ENCODE peak calls at places on chromosomes 12 and 14, in nine cellular contexts. L is breast epithelium; D is pancreas; M is HL-60; G is HCT116; U is cardiac muscle cell; C is foreskin fibroblast; E is CD4-positive, CD25-positive, alpha-beta regulatory T cell; R is H7. I is an unnamed sample.

GRCh38 chr12:124661382-124661781 is 94.0 kb upstream of the NCOR2 start:
- DNase-seq in R (peak), C (peak), L (no peak), M (no peak), U (no peak), G (no peak), E (no peak), D (no peak), I (no peak)

GRCh38 chr12:14970467-14970866 is 2.4 kb upstream of the PDE6H start:
- DNase-seq in U (no peak), L (no peak), G (no peak), M (no peak), D (no peak), E (no peak), C (peak), R (no peak), I (no peak)

GRCh38 chr12:99043319-99043914 is 398.3 kb downstream of the APAF1 start:
- DNase-seq in E (peak), C (peak), U (peak), R (peak), D (peak), M (peak), G (peak), L (no peak), I (peak)

GRCh38 chr12:42810006-42810405 is 220.5 kb upstream of the PRICKLE1 start:
- DNase-seq in L (no peak), G (no peak), E (no peak), U (no peak), R (no peak), C (no peak), M (no peak), D (no peak), I (no peak)

GRCh38 chr12:38291160-38291559 is 25.4 kb upstream of the ALG10B start:
- DNase-seq in D (no peak), E (no peak), G (no peak), R (no peak), M (no peak), U (no peak), L (no peak), C (no peak), I (no peak)

GRCh38 chr12:131598717-131599116 is 112.2 kb upstream of the SFSWAP start:
- DNase-seq in U (no peak), C (no peak), D (no peak), G (no peak), M (no peak), L (no peak), R (peak), E (no peak), I (no peak)

GRCh38 chr12:104692335-104693218 is 235.8 kb downstream of the CHST11 start:
- DNase-seq in G (no peak), M (no peak), E (no peak), U (no peak), D (no peak), R (no peak), C (no peak), L (no peak), I (no peak)

GRCh38 chr12:106080111-106080732 is 58.5 kb downstream of the NUAK1 start:
- DNase-seq in L (no peak), R (no peak), U (peak), E (no peak), D (no peak), C (peak), M (no peak), G (no peak), I (no peak)

GRCh38 chr12:104201238-104202001 is 14.2 kb upstream of the TXNRD1 start:
- DNase-seq in U (peak), D (peak), G (peak), M (peak), L (no peak), E (peak), R (peak), C (peak), I (peak)

GRCh38 chr12:24197517-24197916 is 248.0 kb upstream of the SOX5 start:
- DNase-seq in D (no peak), U (no peak), E (no peak), C (no peak), L (no peak), G (no peak), M (no peak), R (no peak), I (no peak)

GRCh38 chr12:3158851-3159465 is 81.8 kb downstream of the TSPAN9 start:
- DNase-seq in U (no peak), M (no peak), R (no peak), E (no peak), L (no peak), C (peak), D (no peak), G (no peak), I (no peak)

GRCh38 chr12:3155710-3156386 is 78.7 kb downstream of the TSPAN9 start:
- DNase-seq in L (no peak), D (no peak), E (no peak), U (no peak), C (no peak), R (no peak), M (no peak), G (no peak), I (no peak)

GRCh38 chr12:3154006-3154405 is 76.8 kb downstream of the TSPAN9 start:
- DNase-seq in C (no peak), D (no peak), R (no peak), G (no peak), U (no peak), E (no peak), L (no peak), M (no peak), I (no peak)

GRCh38 chr12:3160081-3160480 is 82.9 kb downstream of the TSPAN9 start:
- DNase-seq in M (no peak), G (no peak), U (no peak), E (no peak), L (no peak), C (peak), D (no peak), R (no peak), I (no peak)

GRCh38 chr12:3157581-3158328 is 80.6 kb downstream of the TSPAN9 start:
- DNase-seq in U (no peak), E (no peak), R (no peak), C (peak), M (no peak), L (no peak), D (no peak), G (no peak), I (no peak)
- H3K4me3 ChIP-seq in U (no peak), E (no peak), R (no peak), C (no peak), M (no peak), L (no peak), D (no peak), G (no peak), I (no peak)

DNA sequence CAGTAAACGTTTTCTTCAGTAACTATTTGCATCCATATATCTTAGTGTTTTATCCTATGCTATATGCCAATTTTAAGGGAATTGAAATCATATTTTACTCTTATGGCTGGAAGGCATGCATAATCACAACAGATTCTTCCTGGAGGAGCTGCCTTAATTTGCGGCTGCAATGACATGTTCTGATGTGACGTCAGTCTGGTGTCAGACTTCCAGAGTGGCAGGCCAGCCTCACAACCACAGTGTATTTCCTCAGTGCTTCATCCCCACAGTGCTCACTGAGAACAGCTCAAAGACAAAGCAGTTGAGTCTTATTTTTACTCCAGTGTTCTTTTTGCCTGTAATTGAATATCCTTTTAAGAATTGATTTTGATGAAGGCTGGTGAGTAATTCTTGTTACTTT is 107.1 kb downstream of the PLEKHA5 start:
- DNase-seq in C (peak), U (no peak), M (no peak), D (no peak), E (no peak), G (no peak), L (no peak), R (no peak), I (no peak)
- H3K4me3 ChIP-seq in C (no peak), U (no peak), M (no peak), D (no peak), E (no peak), G (no peak), L (no peak), R (no peak), I (no peak)

GRCh38 chr12:109131522-109132050 is 15.2 kb downstream of the ACACB start:
- DNase-seq in L (no peak), D (no peak), G (no peak), U (peak), R (no peak), M (no peak), E (no peak), C (peak), I (no peak)
- H3K4me3 ChIP-seq in L (no peak), D (no peak), G (no peak), U (no peak), R (no peak), M (no peak), E (no peak), C (no peak), I (no peak)

GRCh38 chr14:25050494-25051170 is 685 bp upstream of the STXBP6 start:
- DNase-seq in D (no peak), M (no peak), E (no peak), U (peak), R (peak), L (no peak), G (no peak), C (peak), I (no peak)
- H3K4me3 ChIP-seq in D (peak), M (peak), E (no peak), U (peak), R (peak), L (peak), G (no peak), C (peak), I (no peak)

I was measured in GM06990.